ENCODE peak calls at places on chromosomes 12 and 14, in nine cellular contexts. M, L, S, F, H, O, A, T and V are unnamed samples.

GRCh38 chr14:61269321-61270083 is 11.6 kb downstream of the TMEM30B start:
- DNase-seq in M (peak; percentile 82), H (peak; percentile 74), O (peak; percentile 98), L (peak; percentile 92), F (peak; percentile 70), S (peak; percentile 79), A (peak; percentile 84), T (peak; percentile 62), V (peak; percentile 85)

GRCh38 chr12:9001233-9001632 is 11.9 kb downstream of the KLRG1 start:
- DNase-seq in F (no peak), T (no peak), M (no peak), O (no peak), L (no peak), S (no peak), A (no peak), H (no peak), V (no peak)

GRCh38 chr12:132237772-132238486 is 91.5 kb downstream of the GALNT9 start:
- DNase-seq in A (no peak), M (no peak), S (no peak), T (no peak), F (no peak), L (no peak), O (no peak), H (no peak), V (no peak)

GRCh38 chr14:98826618-98827017 is 445.4 kb downstream of the BCL11B start:
- DNase-seq in T (no peak), H (no peak), L (no peak), O (no peak), F (peak; percentile 23), M (no peak), A (no peak), S (no peak), V (no peak)

GRCh38 chr14:90810808-90811207 is 5.4 kb downstream of the TTC7B start:
- DNase-seq in H (no peak), F (no peak), L (no peak), A (no peak), O (no peak), T (no peak), M (no peak), S (no peak), V (no peak)

GRCh38 chr12:94150483-94151225 is 2.3 kb downstream of the PLXNC1 start:
- DNase-seq in L (peak; percentile 46), A (peak; percentile 60), H (peak; percentile 46), M (no peak), T (peak; percentile 81), S (no peak), F (no peak), O (no peak), V (peak; percentile 57)

GRCh38 chr12:701896-702539 is 38.8 kb upstream of the NINJ2 start:
- DNase-seq in S (no peak), A (no peak), T (no peak), H (no peak), F (no peak), M (no peak), O (no peak), L (no peak), V (no peak)

GRCh38 chr14:100106260-100106659 is 41.0 kb downstream of the EVL start:
- DNase-seq in L (no peak), A (no peak), T (no peak), H (no peak), O (no peak), F (no peak), S (no peak), M (no peak), V (no peak)

GRCh38 chr12:107779077-107779840 is 4.8 kb downstream of the ASCL4 start:
- DNase-seq in F (peak; percentile 6), L (no peak), T (peak; percentile 84), M (no peak), O (no peak), H (no peak), S (no peak), A (no peak), V (no peak)

GRCh38 chr14:95471526-95472304 is 44.7 kb downstream of the SYNE3 start:
- DNase-seq in M (peak; percentile 50), T (no peak), F (no peak), H (no peak), O (no peak), L (no peak), S (no peak), A (no peak), V (no peak)
- TF ChIP-seq EZH2phosphoT487 in M (no peak), T (no peak), F (no peak), H (no peak), O (no peak), L (no peak), S (no peak), A (no peak), V (no peak)

GRCh38 chr12:111328138-111328537 is 40.8 kb downstream of the PHETA1 start:
- DNase-seq in M (no peak), T (no peak), H (no peak), O (no peak), F (no peak), A (no peak), L (no peak), S (no peak), V (no peak)

GRCh38 chr12:111334393-111334915 is 34.4 kb downstream of the PHETA1 start:
- DNase-seq in T (no peak), M (no peak), A (no peak), O (no peak), F (no peak), L (no peak), H (no peak), S (no peak), V (no peak)

GRCh38 chr12:111327474-111327873 is 41.4 kb downstream of the PHETA1 start:
- DNase-seq in H (no peak), L (peak; percentile 73), A (no peak), M (no peak), F (no peak), O (no peak), S (no peak), T (no peak), V (no peak)

GRCh38 chr12:111335811-111336210 is 33.1 kb downstream of the PHETA1 start:
- DNase-seq in F (no peak), S (no peak), A (no peak), H (no peak), L (no peak), T (no peak), M (no peak), O (no peak), V (no peak)

GRCh38 chr12:111330800-111331752 is 37.8 kb downstream of the PHETA1 start:
- DNase-seq in S (peak; percentile 42), M (peak; percentile 79), F (peak; percentile 61), T (peak; percentile 42), L (peak; percentile 85), O (peak; percentile 83), H (no peak), A (peak; percentile 74), V (peak; percentile 65)
- TF ChIP-seq EZH2phosphoT487 in S (no peak), M (no peak), F (no peak), T (no peak), L (no peak), O (no peak), H (no peak), A (no peak), V (no peak)

DNA sequence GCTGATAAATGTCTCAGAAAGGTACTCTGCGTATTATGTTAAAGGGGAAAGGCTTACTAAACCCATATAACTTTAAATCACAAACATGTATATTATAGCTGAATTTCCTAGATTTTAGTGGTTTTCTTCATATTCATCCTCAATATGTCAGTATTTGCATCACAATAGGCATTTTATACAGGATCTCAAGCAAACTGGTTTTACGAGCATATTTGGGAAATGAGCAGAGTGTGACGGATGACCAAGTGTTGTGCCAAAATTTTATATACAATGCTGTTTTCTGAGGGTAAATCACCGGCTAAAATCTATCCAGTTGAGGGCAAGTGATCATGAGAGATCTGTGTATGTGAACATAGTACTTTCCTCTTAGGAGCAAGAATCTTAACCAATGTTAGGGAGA is 8.4 kb downstream of the CPM start:
- DNase-seq in T (no peak), F (no peak), A (no peak), L (no peak), H (no peak), M (no peak), S (no peak), O (peak; percentile 81), V (no peak)
- TF ChIP-seq EZH2phosphoT487 in T (no peak), F (no peak), A (no peak), L (no peak), H (no peak), M (no peak), S (no peak), O (no peak), V (no peak)

GRCh38 chr14:52111583-52111982 is 42.7 kb upstream of the NID2 start:
- DNase-seq in H (no peak), F (no peak), S (peak; percentile 27), T (no peak), O (peak; percentile 62), L (no peak), M (peak; percentile 80), A (no peak), V (no peak)
- TF ChIP-seq EZH2phosphoT487 in H (no peak), F (no peak), S (no peak), T (no peak), O (no peak), L (no peak), M (no peak), A (no peak), V (no peak)

GRCh38 chr12:4849946-4850345 is 59.8 kb upstream of the KCNA1 start:
- DNase-seq in S (no peak), L (no peak), M (no peak), F (no peak), T (no peak), H (no peak), O (no peak), A (no peak), V (no peak)
- TF ChIP-seq EZH2phosphoT487 in S (no peak), L (no peak), M (no peak), F (no peak), T (no peak), H (no peak), O (no peak), A (no peak), V (no peak)

GRCh38 chr14:74292061-74292460 is 10.7 kb downstream of the ABCD4 start:
- DNase-seq in L (no peak), H (no peak), O (no peak), T (no peak), A (no peak), F (no peak), M (no peak), S (no peak), V (no peak)
- TF ChIP-seq EZH2phosphoT487 in L (no peak), H (no peak), O (no peak), T (no peak), A (no peak), F (no peak), M (no peak), S (no peak), V (no peak)

DNA sequence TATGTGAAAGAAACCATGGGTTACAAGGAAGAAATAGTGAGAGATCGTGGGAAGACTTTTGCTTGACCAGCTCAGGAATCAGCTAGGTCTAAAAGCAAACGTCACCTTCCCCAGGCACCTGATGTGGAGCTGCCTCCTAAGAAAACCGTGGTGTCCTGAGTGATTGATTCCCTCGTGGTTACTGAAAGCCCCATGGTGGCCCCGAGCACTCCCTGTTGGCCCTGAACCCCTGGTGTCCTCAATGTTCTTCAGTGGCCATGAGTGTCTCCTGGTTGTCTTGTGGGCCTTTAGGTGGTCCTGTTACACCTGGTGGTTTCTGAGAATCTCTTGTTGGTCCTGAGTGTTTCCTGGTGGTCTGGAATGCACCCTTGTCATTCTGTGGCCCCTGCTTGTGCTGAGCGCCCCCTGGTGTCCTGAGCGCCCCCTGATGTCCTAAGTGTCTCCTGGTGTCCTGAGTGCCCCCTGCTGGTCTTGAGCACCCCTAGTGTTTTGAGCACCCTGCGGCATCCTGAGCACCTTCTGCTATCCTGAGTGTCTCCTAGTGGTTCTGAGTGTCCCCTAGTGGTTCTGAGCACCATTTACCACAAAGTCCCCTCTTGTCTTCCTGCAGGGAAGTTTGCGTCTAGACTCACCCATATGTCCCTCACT is 518.7 kb downstream of the TMEM121 start:
- DNase-seq in S (peak; percentile 36), M (peak; percentile 40), F (no peak), A (no peak), L (peak; percentile 8), T (no peak), H (peak; percentile 35), O (no peak), V (no peak)
- TF ChIP-seq EZH2phosphoT487 in S (no peak), M (no peak), F (no peak), A (no peak), L (no peak), T (no peak), H (no peak), O (no peak), V (no peak)